ENCODE peak calls at places on chromosomes 11 and 22, in seven cellular contexts. W, A, O, M, Y, R and L are unnamed samples.

GRCh38 chr11:76493626-76494539 is 49.1 kb downstream of the EMSY start:
- DNase-seq in W (no peak), A (no peak), O (peak; percentile 68), M (no peak), Y (no peak), R (no peak), L (peak; percentile 79)

GRCh38 chr11:110305169-110306018 is 9.0 kb upstream of the RDX start:
- DNase-seq in W (no peak), A (no peak), O (no peak), M (no peak), Y (no peak), R (no peak), L (no peak)

GRCh38 chr11:84291996-84292395 is 1005.8 kb upstream of the CCDC90B start:
- DNase-seq in W (no peak), A (no peak), O (no peak), M (peak; percentile 39), Y (no peak), R (no peak), L (no peak)

GRCh38 chr11:112499153-112499907 is 238.7 kb upstream of the PLET1 start:
- DNase-seq in W (no peak), A (no peak), O (no peak), M (no peak), Y (no peak), R (peak; percentile 80), L (no peak)

GRCh38 chr11:78796956-78797355 is 222.3 kb upstream of the NARS2 start:
- DNase-seq in W (no peak), A (no peak), O (no peak), M (peak; percentile 100), Y (no peak), R (no peak), L (no peak)

GRCh38 chr11:76653674-76654309 is 16.8 kb downstream of the LRRC32 start:
- DNase-seq in W (no peak), A (no peak), O (peak; percentile 38), M (peak; percentile 95), Y (no peak), R (no peak), L (peak; percentile 31)

GRCh38 chr11:114197799-114198500 is 98.2 kb upstream of the NNMT start:
- DNase-seq in W (no peak), A (peak; percentile 61), O (no peak), M (peak; percentile 71), Y (peak; percentile 82), R (no peak), L (peak; percentile 63)

GRCh38 chr22:42645341-42645937 is 3.8 kb downstream of the CYB5R3 start:
- DNase-seq in W (no peak), A (no peak), O (no peak), M (no peak), Y (no peak), R (no peak), L (no peak)

GRCh38 chr22:37195921-37196320 is 7.9 kb upstream of the C1QTNF6 start:
- DNase-seq in W (no peak), A (no peak), O (no peak), M (peak; percentile 16), Y (no peak), R (no peak), L (no peak)

GRCh38 chr11:95908826-95909225 is 15.1 kb downstream of the MTMR2 start:
- DNase-seq in W (no peak), A (no peak), O (no peak), M (peak; percentile 49), Y (no peak), R (no peak), L (no peak)

GRCh38 chr22:19799322-19800190 is 39.0 kb downstream of the TBX1 start:
- DNase-seq in W (no peak), A (peak; percentile 25), O (no peak), M (peak; percentile 92), Y (no peak), R (no peak), L (no peak)

GRCh38 chr11:398826-399225 is 4.8 kb downstream of the PKP3 start:
- DNase-seq in W (no peak), A (no peak), O (no peak), M (no peak), Y (no peak), R (no peak), L (no peak)

GRCh38 chr11:35248558-35249323 is 109.8 kb downstream of the CD44 start:
- DNase-seq in W (no peak), A (no peak), O (no peak), M (no peak), Y (no peak), R (no peak), L (no peak)

GRCh38 chr11:69525516-69526452 is 44.3 kb downstream of the LINC01488 start:
- DNase-seq in W (no peak), A (no peak), O (no peak), M (no peak), Y (no peak), R (no peak), L (no peak)

GRCh38 chr22:22187299-22187698 is 57.3 kb upstream of the VPREB1 start:
- DNase-seq in W (no peak), A (no peak), O (no peak), M (no peak), Y (no peak), R (no peak), L (no peak)
- H3K9me3 ChIP-seq in W (no peaks in the 10 kb centered on the region), A (no peaks in the 10 kb centered on the region), O (no peaks in the 10 kb centered on the region), M (no peaks in the 10 kb centered on the region), Y (no peaks in the 10 kb centered on the region), R (no peaks in the 10 kb centered on the region), L (no peaks in the 10 kb centered on the region)

GRCh38 chr11:44572431-44572830 is 7.0 kb downstream of the CD82 start:
- DNase-seq in W (no peak), A (no peak), O (no peak), M (no peak), Y (no peak), R (no peak), L (no peak)
- TF ChIP-seq CTCF in W (no peak), A (no peak), O (no peak), M (no peak), Y (no peak), R (no peak), L (no peak)

DNA sequence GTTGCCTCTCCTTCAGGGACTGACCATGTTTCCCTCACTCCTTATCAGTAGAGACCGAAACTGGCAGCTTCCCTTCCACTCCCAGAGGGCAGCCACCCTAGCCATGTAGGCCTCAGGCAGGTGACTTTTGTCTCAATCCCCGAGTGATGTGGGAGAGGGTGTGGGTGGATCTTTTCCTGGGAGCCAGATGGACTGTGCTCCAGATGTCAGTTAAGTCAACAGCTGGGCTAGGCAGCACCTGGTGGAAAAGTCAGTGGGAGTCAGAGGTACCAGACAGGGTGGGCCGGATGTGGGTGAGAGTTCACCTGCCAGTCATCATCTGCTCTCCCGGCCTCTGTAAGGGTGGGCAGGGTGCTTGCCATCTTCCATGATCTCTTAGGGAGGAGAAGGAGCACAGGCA is 1.9 kb downstream of the BANF1 start:
- DNase-seq in W (peak; percentile 25), A (no peak), O (no peak), M (no peak), Y (no peak), R (no peak), L (no peak)
- H3K9me3 ChIP-seq in W (no peaks in the 10 kb centered on the region), A (no peaks in the 10 kb centered on the region), O (no peaks in the 10 kb centered on the region), M (no peaks in the 10 kb centered on the region), Y (no peaks in the 10 kb centered on the region), R (no peaks in the 10 kb centered on the region), L (no peaks in the 10 kb centered on the region)

DNA sequence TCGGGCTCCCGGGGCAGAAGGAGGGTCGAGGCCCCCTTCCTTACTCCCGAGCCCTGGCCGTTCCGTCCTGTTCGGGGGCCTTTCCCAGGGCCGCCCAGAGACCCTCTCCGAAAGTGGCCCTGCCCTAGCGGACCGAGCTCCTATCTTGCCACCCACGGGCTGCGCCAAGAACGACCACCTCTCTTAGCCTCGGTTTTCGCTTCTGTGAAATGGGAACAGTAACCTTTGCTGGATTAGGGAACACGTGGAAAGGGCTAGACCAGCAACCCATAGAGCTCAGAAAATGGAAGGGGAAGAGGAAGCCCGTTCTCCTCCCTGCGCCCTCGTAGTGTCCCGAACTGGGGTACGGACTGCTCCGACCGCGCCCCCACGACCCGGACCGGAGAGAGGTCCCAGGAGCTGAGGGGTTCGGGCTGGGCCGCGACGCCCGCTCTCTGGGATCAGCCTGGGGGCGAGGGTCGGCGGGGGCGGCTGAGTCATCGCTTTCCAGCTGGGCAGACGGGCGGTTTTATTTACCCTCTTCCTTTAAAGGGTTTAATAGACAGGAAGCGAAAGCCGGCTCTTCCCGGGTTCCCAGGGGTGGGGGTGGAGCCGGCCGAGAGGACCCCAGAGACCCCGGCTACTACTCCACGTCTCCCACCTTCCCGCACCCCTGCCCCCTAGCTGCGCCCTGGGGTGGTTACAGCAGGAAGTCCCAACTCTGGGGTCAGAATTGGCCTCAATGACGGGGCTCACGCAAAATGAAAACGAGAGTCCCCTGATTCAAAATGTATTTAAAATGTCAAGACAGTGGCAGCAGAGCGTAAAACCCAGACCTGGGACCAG is 872 bp upstream of the PHLDA2 start:
- DNase-seq in W (no peak), A (no peak), O (peak; percentile 79), M (peak; percentile 61), Y (no peak), R (no peak), L (peak; percentile 79)
- TF ChIP-seq CTCF in W (peak; percentile 21), A (no peak), O (no peak), M (peak; percentile 29), Y (peak; percentile 4), R (peak; percentile 48), L (no peak)

GRCh38 chr11:59240322-59240721 is 27.6 kb upstream of the MPEG1 start:
- DNase-seq in W (no peak), A (no peak), O (no peak), M (no peak), Y (no peak), R (no peak), L (no peak)
- H3K9me3 ChIP-seq in W (peaks cover 4% of the 10 kb centered on the region), A (no peaks in the 10 kb centered on the region), O (no peaks in the 10 kb centered on the region), M (no peaks in the 10 kb centered on the region), Y (peaks cover 2% of the 10 kb centered on the region), R (no peaks in the 10 kb centered on the region), L (no peaks in the 10 kb centered on the region)

GRCh38 chr11:101974255-101974654 is 57.9 kb upstream of the ANGPTL5 start:
- DNase-seq in W (no peak), A (no peak), O (no peak), M (peak; percentile 43), Y (no peak), R (no peak), L (no peak)
- TF ChIP-seq CTCF in W (no peak), A (no peak), O (no peak), M (peak; percentile 48), Y (no peak), R (peak; percentile 32), L (no peak)